ENCODE peak calls at places on chromosomes 16 and 17, in six cellular contexts. L is anterior cingulate cortex; P is lung; Y is stimulated activated CD8-positive, alpha-beta memory T cell treated with anti-CD3 and anti-CD28 coated beads, Interleukin-7, amount 100 ng/mL, for 1 hour; K is CD8-positive, alpha-beta T cell; F is G401. J is an unnamed sample.

GRCh38 chr17:78416791-78417530 is 38.5 kb downstream of the PGS1 start:
- DNase-seq in L (no peak), P (peak), Y (no peak), K (no peak), F (no peak), J (no peak)

GRCh38 chr16:275786-276232 is at the start of gene RGS11:
- DNase-seq in L (no peak), P (no peak), Y (no peak), K (no peak), F (no peak), J (no peak)

GRCh38 chr17:34235389-34236028 is 19.6 kb upstream of the CCL2 start:
- DNase-seq in L (no peak), P (no peak), Y (no peak), K (no peak), F (no peak), J (peak)

GRCh38 chr17:75873587-75874322 is 4.6 kb downstream of the TRIM47 start:
- DNase-seq in L (no peak), P (no peak), Y (no peak), K (no peak), F (no peak), J (no peak)

GRCh38 chr17:57732062-57732461 is 13.0 kb downstream of the CCDC182 start:
- DNase-seq in L (no peak), P (no peak), Y (no peak), K (no peak), F (peak), J (no peak)

GRCh38 chr16:88754912-88755744 is 29.9 kb downstream of the PIEZO1 start:
- DNase-seq in L (no peak), P (no peak), Y (no peak), K (peak), F (no peak), J (peak)

GRCh38 chr17:1180958-1181768 is 1.4 kb upstream of the ABR start:
- DNase-seq in L (no peak), P (no peak), Y (no peak), K (no peak), F (no peak), J (no peak)

GRCh38 chr16:11636172-11636721 is 32.0 kb upstream of the SNN start:
- DNase-seq in L (no peak), P (peak), Y (no peak), K (no peak), F (no peak), J (no peak)

GRCh38 chr17:68646626-68647526 is 45.7 kb upstream of the FAM20A start:
- DNase-seq in L (no peak), P (no peak), Y (no peak), K (no peak), F (no peak), J (no peak)

GRCh38 chr16:21598676-21599157 is 660 bp upstream of the METTL9 start:
- DNase-seq in L (no peak), P (no peak), Y (peak), K (no peak), F (no peak), J (no peak)

GRCh38 chr17:49952912-49953497 is 16.0 kb upstream of the DLX4 start:
- DNase-seq in L (no peak), P (no peak), Y (no peak), K (no peak), F (no peak), J (peak)

GRCh38 chr16:50603206-50604064 is 55.2 kb downstream of the NKD1 start:
- DNase-seq in L (no peak), P (no peak), Y (no peak), K (no peak), F (no peak), J (peak)

GRCh38 chr17:56158344-56158743 is 5.1 kb downstream of the ANKFN1 start:
- DNase-seq in L (no peak), P (no peak), Y (no peak), K (no peak), F (no peak), J (no peak)

GRCh38 chr17:6098466-6099180 is 28.4 kb downstream of the WSCD1 start:
- DNase-seq in L (no peak), P (no peak), Y (no peak), K (no peak), F (peak), J (no peak)

GRCh38 chr17:77616243-77616731 is 342.2 kb upstream of the TNRC6C start:
- DNase-seq in L (no peak), P (no peak), Y (no peak), K (no peak), F (no peak), J (no peak)

GRCh38 chr16:3458278-3458851 is 14.9 kb downstream of the NAA60 start:
- DNase-seq in L (no peak), P (no peak), Y (no peak), K (no peak), F (peak), J (peak)

GRCh38 chr16:87806246-87806607 is 40.4 kb upstream of the KLHDC4 start:
- DNase-seq in L (no peak), P (no peak), Y (no peak), K (peak), F (no peak), J (peak)

GRCh38 chr17:52041123-52041617 is 117.3 kb downstream of the CA10 start:
- DNase-seq in L (no peak), P (no peak), Y (no peak), K (no peak), F (no peak), J (no peak)

J was measured in RPMI7951.